ENCODE peak calls at places on chromosomes 4 and X, in nine cellular contexts. Y, G, E, U, T, C, W, P and Z are unnamed samples. For H3K27me3, H3K4me1 and H3K9me3, the result is how much of the 10 kb centered on the place peaks cover.

GRCh38 chr4:112633477-112634235 is 3.1 kb downstream of the ZGRF1 start:
- DNase-seq in Y (no peak), G (no peak), E (no peak), U (peak), T (peak), C (no peak), W (peak), P (no peak), Z (no peak)

GRCh38 chr4:73573794-73574528 is 46.3 kb downstream of the RASSF6 start:
- DNase-seq in Y (no peak), G (peak), E (peak), U (peak), T (peak), C (no peak), W (no peak), P (peak), Z (no peak)

GRCh38 chrX:125205084-125205917 is 114.4 kb upstream of the TEX13C start:
- DNase-seq in Y (peak), G (peak), E (peak), U (peak), T (no peak), C (peak), W (no peak), P (peak), Z (no peak)

GRCh38 chr4:122922877-122923511 is 597 bp upstream of the NUDT6 start:
- DNase-seq in Y (peak), G (peak), E (peak), U (peak), T (peak), C (peak), W (peak), P (peak), Z (peak)

GRCh38 chr4:41028392-41029076 is 185.8 kb downstream of the APBB2 start:
- DNase-seq in Y (no peak), G (no peak), E (no peak), U (peak), T (peak), C (no peak), W (no peak), P (no peak), Z (no peak)

GRCh38 chr4:38406243-38406642 is 257.8 kb upstream of the KLF3 start:
- DNase-seq in Y (no peak), G (no peak), E (no peak), U (no peak), T (no peak), C (no peak), W (no peak), P (no peak), Z (no peak)

GRCh38 chrX:106802388-106803275 is at the start of gene TBC1D8B:
- DNase-seq in Y (peak), G (peak), E (peak), U (peak), T (peak), C (peak), W (peak), P (peak), Z (no peak)

GRCh38 chr4:115101675-115102074 is 11.7 kb downstream of the NDST4 start:
- DNase-seq in Y (no peak), G (no peak), E (no peak), U (no peak), T (no peak), C (no peak), W (no peak), P (no peak), Z (no peak)

GRCh38 chrX:115460565-115460888 is 100.4 kb upstream of the PLS3 start:
- DNase-seq in Y (no peak), G (no peak), E (no peak), U (peak), T (peak), C (no peak), W (no peak), P (no peak), Z (no peak)

GRCh38 chrX:115462406-115462805 is 98.6 kb upstream of the PLS3 start:
- DNase-seq in Y (no peak), G (no peak), E (no peak), U (no peak), T (peak), C (no peak), W (no peak), P (no peak), Z (no peak)

DNA sequence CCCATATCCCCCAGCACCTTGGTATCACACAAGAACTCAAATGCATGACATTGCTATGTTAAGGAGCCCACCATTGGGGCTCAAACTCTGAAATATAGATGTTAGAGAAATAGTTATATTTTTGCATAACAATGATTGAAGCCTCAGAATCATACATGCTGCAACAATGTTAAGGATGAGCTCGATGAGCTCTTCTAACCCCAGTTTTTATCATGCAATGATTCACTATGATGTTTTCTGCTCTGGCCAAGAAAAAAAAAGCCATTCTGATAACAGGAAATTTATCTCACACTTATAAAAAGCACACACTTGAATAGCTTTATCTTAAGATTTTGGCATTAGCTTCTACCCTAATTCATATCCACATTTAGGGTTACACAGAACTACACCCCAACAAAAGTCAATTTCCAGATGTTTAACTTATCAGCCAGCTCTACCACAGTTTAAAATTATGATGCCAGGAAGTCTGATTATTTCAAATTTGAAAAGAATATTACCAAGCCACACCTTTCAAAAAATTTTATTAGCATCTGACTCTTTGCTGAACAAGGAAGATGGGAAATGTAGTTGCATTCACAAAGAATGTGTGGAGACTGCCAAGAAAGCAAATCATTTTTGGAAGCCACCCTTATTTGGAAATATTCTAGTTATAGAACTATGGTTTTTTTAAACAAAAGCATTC is 101.0 kb upstream of the PLS3 start:
- DNase-seq in Y (no peak), G (no peak), E (no peak), U (peak), T (peak), C (no peak), W (no peak), P (no peak), Z (no peak)
- H3K27me3 ChIP-seq in Y (under half), G (under half), E (under half), U (under half), T (under half), C (under half), W (under half), P (under half), Z (under half)

DNA sequence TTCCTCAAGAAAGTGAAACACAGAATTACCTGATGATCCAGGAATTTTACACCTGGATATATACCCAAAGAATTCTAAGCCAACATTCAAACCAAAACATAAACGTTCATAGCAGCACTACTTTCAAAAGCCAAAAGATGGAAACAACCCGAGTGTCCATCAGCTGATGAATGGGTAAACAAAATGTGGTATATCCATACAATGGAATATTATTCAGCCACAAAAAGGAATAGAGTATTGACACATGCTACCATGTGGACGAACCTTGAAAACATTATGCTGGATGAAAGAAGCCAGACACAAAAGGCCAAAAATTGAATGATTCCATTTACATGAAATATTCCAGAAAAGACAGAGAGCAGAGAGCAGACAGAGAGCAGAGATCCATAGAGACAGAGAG is 52.0 kb downstream of the IRF2 start:
- DNase-seq in Y (no peak), G (no peak), E (no peak), U (no peak), T (no peak), C (no peak), W (no peak), P (no peak), Z (no peak)
- H3K4me1 ChIP-seq in Y (under half), G (half or more), E (under half), U (under half), T (under half), C (under half), W (half or more), P (under half), Z (under half)

GRCh38 chrX:67717571-67717970 is 173.8 kb downstream of the AR start:
- DNase-seq in Y (no peak), G (peak), E (no peak), U (no peak), T (no peak), C (no peak), W (no peak), P (no peak), Z (no peak)
- H3K9me3 ChIP-seq in Y (under half), G (under half), E (under half), U (under half), T (under half), C (under half), W (under half), P (under half), Z (under half)

DNA sequence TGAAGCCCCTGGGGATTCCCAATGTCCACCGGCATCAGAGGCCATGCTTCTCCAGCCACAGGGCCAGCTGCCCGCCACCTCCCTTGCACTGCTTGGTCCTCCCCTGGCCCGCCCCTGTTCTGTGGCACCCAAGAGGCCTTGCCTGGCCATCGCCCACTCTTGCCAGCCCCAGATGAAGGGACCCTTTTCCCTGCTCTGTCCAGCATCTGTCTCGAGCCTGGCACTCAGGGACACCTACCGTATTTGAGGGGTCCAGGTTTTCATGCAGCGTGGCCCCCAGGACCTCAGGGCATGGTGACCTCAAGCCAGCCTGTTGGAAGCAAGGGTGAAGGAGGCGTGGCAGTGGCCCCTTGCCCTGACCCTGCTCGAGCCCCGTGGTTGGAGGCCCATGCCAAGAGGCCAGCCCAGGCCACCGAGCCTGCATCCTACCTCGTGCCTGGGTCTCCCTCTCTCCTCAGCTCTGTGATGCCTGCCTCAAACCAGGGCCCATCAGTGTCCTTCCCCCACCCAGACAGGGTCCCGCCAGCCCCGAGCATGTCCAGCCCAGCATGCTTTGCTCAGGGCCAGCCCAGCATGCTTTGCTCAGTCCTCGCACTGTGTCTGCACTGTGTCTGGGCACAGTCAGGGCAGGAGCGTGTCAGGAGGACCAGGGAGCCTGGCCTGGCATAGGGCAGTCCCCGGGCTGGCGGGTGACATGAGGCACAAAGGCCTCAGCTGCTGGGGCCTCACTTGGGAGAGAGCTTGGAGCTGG is 14.3 kb upstream of the FGFR3 start:
- DNase-seq in Y (no peak), G (no peak), E (no peak), U (no peak), T (no peak), C (no peak), W (no peak), P (no peak), Z (no peak)
- H3K27me3 ChIP-seq in Y (under half), G (under half), E (under half), U (under half), T (under half), C (under half), W (under half), P (under half), Z (under half)

DNA sequence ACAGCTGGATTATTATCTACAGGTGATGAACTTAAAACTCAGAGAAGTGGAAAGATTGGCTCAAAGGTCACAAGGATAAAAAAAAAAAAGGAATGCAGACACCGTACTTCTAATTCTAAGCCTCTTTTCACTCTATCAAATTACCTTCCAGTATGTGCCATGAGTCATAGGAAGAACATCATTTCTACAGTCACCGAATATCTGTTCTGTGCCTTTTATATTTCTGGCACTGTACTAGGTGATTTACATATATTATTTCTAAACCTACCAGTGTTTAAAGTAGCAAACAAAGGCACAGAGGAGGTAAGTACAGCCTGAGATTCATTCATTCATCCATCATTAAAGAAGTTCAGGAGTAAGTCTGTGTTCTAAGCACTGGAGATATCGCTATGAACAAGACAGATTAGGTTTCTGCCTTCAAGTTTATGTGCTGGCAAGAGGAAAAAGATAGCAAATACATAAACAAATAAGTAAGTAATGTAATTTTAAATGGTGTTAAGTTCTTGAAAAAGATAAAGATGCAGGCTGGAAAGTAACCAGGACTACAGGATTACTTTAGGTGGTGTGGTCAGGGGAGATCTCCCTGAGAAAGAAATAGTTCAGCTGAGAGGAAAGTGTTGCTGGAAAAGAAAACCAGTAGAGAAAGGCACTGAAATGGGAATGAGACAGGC is 65.3 kb downstream of the PALLD start:
- DNase-seq in Y (no peak), G (no peak), E (no peak), U (peak), T (peak), C (no peak), W (no peak), P (no peak), Z (no peak)
- H3K4me1 ChIP-seq in Y (under half), G (half or more), E (under half), U (under half), T (under half), C (half or more), W (under half), P (under half), Z (under half)